ENCODE peak calls at places on chromosomes 4 and X, in nine cellular contexts. R is MCF 10A; W is NCI-H1105; Q is RPMI8226; F is AG08395; E is NCI-H1694 treated with DMSO at 0.1 percent for 48 hours; C is HS-5; P is left kidney; S is activated CD4-positive, alpha-beta T cell treated with anti-CD3 and anti-CD28 coated beads, Interleukin-2, amount 50 U/mL, for 1 hour. A is an unnamed sample.

GRCh38 chrX:153688534-153688899 is 791 bp downstream of the SLC6A8 start:
- DNase-seq in R (no peak), W (no peak), Q (no peak), F (no peak), E (no peak), C (no peak), P (no peak), S (no peak), A (no peak)

GRCh38 chrX:40100141-40100536 is 2.4 kb upstream of the BCOR start:
- DNase-seq in R (peak; percentile 62), W (no peak), Q (peak; percentile 91), F (no peak), E (no peak), C (no peak), P (peak; percentile 34), S (no peak), A (no peak)

GRCh38 chr4:8305851-8306361 is 36.4 kb downstream of the HTRA3 start:
- DNase-seq in R (no peak), W (no peak), Q (no peak), F (no peak), E (no peak), C (no peak), P (no peak), S (no peak), A (no peak)

GRCh38 chrX:14362731-14363130 is 166.6 kb upstream of the GLRA2 start:
- DNase-seq in R (no peak), W (no peak), Q (no peak), F (peak; percentile 30), E (no peak), C (no peak), P (no peak), S (no peak), A (no peak)

GRCh38 chr4:73446336-73446938 is 10.4 kb downstream of the AFP start:
- DNase-seq in R (peak; percentile 67), W (peak; percentile 37), Q (peak; percentile 53), F (peak; percentile 24), E (peak; percentile 69), C (no peak), P (peak; percentile 58), S (no peak), A (no peak)

GRCh38 chrX:129553619-129554288 is 13.7 kb downstream of the OCRL start:
- DNase-seq in R (no peak), W (no peak), Q (peak; percentile 78), F (no peak), E (no peak), C (no peak), P (no peak), S (no peak), A (no peak)

GRCh38 chr4:1866095-1866755 is 5.0 kb upstream of the NSD2 start:
- DNase-seq in R (no peak), W (no peak), Q (peak; percentile 19), F (no peak), E (no peak), C (no peak), P (no peak), S (no peak), A (no peak)

GRCh38 chr4:173735585-173735984 is 205.6 kb upstream of the HAND2 start:
- DNase-seq in R (no peak), W (no peak), Q (no peak), F (no peak), E (no peak), C (no peak), P (no peak), S (no peak), A (no peak)

GRCh38 chr4:89836897-89837384 is at the start of gene SNCA:
- DNase-seq in R (peak; percentile 84), W (no peak), Q (no peak), F (peak; percentile 17), E (peak; percentile 63), C (no peak), P (peak; percentile 95), S (peak; percentile 10), A (no peak)

A was measured in AG04449.